ENCODE peak calls at places on chromosomes 11 and 22, in ten cellular contexts. One of them, this sample, is unnamed.

GRCh38 chr11:128152796-128153696 is 434.3 kb downstream of the ETS1 start:
- DNase-seq in PC-3: peak; percentile 78
- DNase-seq in stomach: no peak
- DNase-seq in stimulated activated CD8-positive, alpha-beta memory T cell treated with anti-CD3 and anti-CD28 coated beads, Interleukin-2, amount 100 ng/mL, for 48 hours: no peak
- DNase-seq in left cardiac atrium: no peak
- DNase-seq in stimulated activated CD4-positive, alpha-beta T cell treated with anti-CD3 and anti-CD28 coated beads, Interleukin-4, amount 100 ng/mL, for 4 hours: no peak
- DNase-seq in activated CD4-positive, CD25-positive, alpha-beta regulatory T cell: no peak
- DNase-seq in HFFc6: no peak
- DNase-seq in fibroblast of mammary gland: no peak
- DNase-seq in CD4-positive, alpha-beta T cell: no peak
- DNase-seq in this sample: no peak

GRCh38 chr11:86138958-86139357 is 70.1 kb upstream of the PICALM start:
- DNase-seq in PC-3: no peak
- DNase-seq in stomach: no peak
- DNase-seq in stimulated activated CD8-positive, alpha-beta memory T cell treated with anti-CD3 and anti-CD28 coated beads, Interleukin-2, amount 100 ng/mL, for 48 hours: no peak
- DNase-seq in left cardiac atrium: no peak
- DNase-seq in stimulated activated CD4-positive, alpha-beta T cell treated with anti-CD3 and anti-CD28 coated beads, Interleukin-4, amount 100 ng/mL, for 4 hours: no peak
- DNase-seq in activated CD4-positive, CD25-positive, alpha-beta regulatory T cell: no peak
- DNase-seq in HFFc6: no peak
- DNase-seq in fibroblast of mammary gland: no peak
- DNase-seq in CD4-positive, alpha-beta T cell: no peak
- DNase-seq in this sample: no peak

GRCh38 chr22:37195921-37196320 is 7.9 kb upstream of the C1QTNF6 start:
- DNase-seq in PC-3: peak; percentile 11
- DNase-seq in stomach: no peak
- DNase-seq in stimulated activated CD8-positive, alpha-beta memory T cell treated with anti-CD3 and anti-CD28 coated beads, Interleukin-2, amount 100 ng/mL, for 48 hours: no peak
- DNase-seq in left cardiac atrium: peak; percentile 37
- DNase-seq in stimulated activated CD4-positive, alpha-beta T cell treated with anti-CD3 and anti-CD28 coated beads, Interleukin-4, amount 100 ng/mL, for 4 hours: no peak
- DNase-seq in activated CD4-positive, CD25-positive, alpha-beta regulatory T cell: no peak
- DNase-seq in HFFc6: no peak
- DNase-seq in fibroblast of mammary gland: peak; percentile 65
- DNase-seq in CD4-positive, alpha-beta T cell: no peak
- DNase-seq in this sample: no peak

GRCh38 chr11:14350215-14350614 is 8.8 kb downstream of the RRAS2 start:
- DNase-seq in PC-3: no peak
- DNase-seq in stomach: no peak
- DNase-seq in stimulated activated CD8-positive, alpha-beta memory T cell treated with anti-CD3 and anti-CD28 coated beads, Interleukin-2, amount 100 ng/mL, for 48 hours: no peak
- DNase-seq in left cardiac atrium: no peak
- DNase-seq in stimulated activated CD4-positive, alpha-beta T cell treated with anti-CD3 and anti-CD28 coated beads, Interleukin-4, amount 100 ng/mL, for 4 hours: no peak
- DNase-seq in activated CD4-positive, CD25-positive, alpha-beta regulatory T cell: no peak
- DNase-seq in HFFc6: no peak
- DNase-seq in fibroblast of mammary gland: no peak
- DNase-seq in CD4-positive, alpha-beta T cell: no peak
- DNase-seq in this sample: no peak

GRCh38 chr11:6991227-6991626 is 28.9 kb downstream of the ZNF214 start:
- DNase-seq in PC-3: no peak
- DNase-seq in stomach: no peak
- DNase-seq in stimulated activated CD8-positive, alpha-beta memory T cell treated with anti-CD3 and anti-CD28 coated beads, Interleukin-2, amount 100 ng/mL, for 48 hours: no peak
- DNase-seq in left cardiac atrium: no peak
- DNase-seq in stimulated activated CD4-positive, alpha-beta T cell treated with anti-CD3 and anti-CD28 coated beads, Interleukin-4, amount 100 ng/mL, for 4 hours: no peak
- DNase-seq in activated CD4-positive, CD25-positive, alpha-beta regulatory T cell: no peak
- DNase-seq in HFFc6: no peak
- DNase-seq in fibroblast of mammary gland: no peak
- DNase-seq in CD4-positive, alpha-beta T cell: no peak
- DNase-seq in this sample: no peak

GRCh38 chr11:18524248-18524647 is 2.5 kb downstream of the TSG101 start:
- DNase-seq in PC-3: no peak
- DNase-seq in stomach: no peak
- DNase-seq in stimulated activated CD8-positive, alpha-beta memory T cell treated with anti-CD3 and anti-CD28 coated beads, Interleukin-2, amount 100 ng/mL, for 48 hours: no peak
- DNase-seq in left cardiac atrium: no peak
- DNase-seq in stimulated activated CD4-positive, alpha-beta T cell treated with anti-CD3 and anti-CD28 coated beads, Interleukin-4, amount 100 ng/mL, for 4 hours: no peak
- DNase-seq in activated CD4-positive, CD25-positive, alpha-beta regulatory T cell: no peak
- DNase-seq in HFFc6: no peak
- DNase-seq in fibroblast of mammary gland: no peak
- DNase-seq in CD4-positive, alpha-beta T cell: no peak
- DNase-seq in this sample: no peak

GRCh38 chr11:62569611-62570010 is 4.1 kb downstream of the EEF1G start:
- DNase-seq in PC-3: no peak
- DNase-seq in stomach: no peak
- DNase-seq in stimulated activated CD8-positive, alpha-beta memory T cell treated with anti-CD3 and anti-CD28 coated beads, Interleukin-2, amount 100 ng/mL, for 48 hours: no peak
- DNase-seq in left cardiac atrium: no peak
- DNase-seq in stimulated activated CD4-positive, alpha-beta T cell treated with anti-CD3 and anti-CD28 coated beads, Interleukin-4, amount 100 ng/mL, for 4 hours: no peak
- DNase-seq in activated CD4-positive, CD25-positive, alpha-beta regulatory T cell: no peak
- DNase-seq in HFFc6: no peak
- DNase-seq in fibroblast of mammary gland: no peak
- DNase-seq in CD4-positive, alpha-beta T cell: no peak
- DNase-seq in this sample: no peak

GRCh38 chr22:19687561-19688300 is 26.6 kb upstream of the SEPTIN5 start:
- DNase-seq in PC-3: no peak
- DNase-seq in stomach: no peak
- DNase-seq in stimulated activated CD8-positive, alpha-beta memory T cell treated with anti-CD3 and anti-CD28 coated beads, Interleukin-2, amount 100 ng/mL, for 48 hours: no peak
- DNase-seq in left cardiac atrium: peak; percentile 54
- DNase-seq in stimulated activated CD4-positive, alpha-beta T cell treated with anti-CD3 and anti-CD28 coated beads, Interleukin-4, amount 100 ng/mL, for 4 hours: no peak
- DNase-seq in activated CD4-positive, CD25-positive, alpha-beta regulatory T cell: no peak
- DNase-seq in HFFc6: no peak
- DNase-seq in fibroblast of mammary gland: no peak
- DNase-seq in CD4-positive, alpha-beta T cell: no peak
- DNase-seq in this sample: no peak

GRCh38 chr11:35525501-35526175 is at the start of gene PAMR1:
- DNase-seq in PC-3: no peak
- DNase-seq in stomach: peak; percentile 33
- DNase-seq in stimulated activated CD8-positive, alpha-beta memory T cell treated with anti-CD3 and anti-CD28 coated beads, Interleukin-2, amount 100 ng/mL, for 48 hours: peak; percentile 2
- DNase-seq in left cardiac atrium: peak; percentile 53
- DNase-seq in stimulated activated CD4-positive, alpha-beta T cell treated with anti-CD3 and anti-CD28 coated beads, Interleukin-4, amount 100 ng/mL, for 4 hours: no peak
- DNase-seq in activated CD4-positive, CD25-positive, alpha-beta regulatory T cell: no peak
- DNase-seq in HFFc6: peak; percentile 74
- DNase-seq in fibroblast of mammary gland: peak; percentile 82
- DNase-seq in CD4-positive, alpha-beta T cell: no peak
- DNase-seq in this sample: peak; percentile 15

GRCh38 chr11:34495724-34496377 is 17.7 kb downstream of the ELF5 start:
- DNase-seq in PC-3: peak; percentile 78
- DNase-seq in stomach: peak; percentile 73
- DNase-seq in stimulated activated CD8-positive, alpha-beta memory T cell treated with anti-CD3 and anti-CD28 coated beads, Interleukin-2, amount 100 ng/mL, for 48 hours: no peak
- DNase-seq in left cardiac atrium: no peak
- DNase-seq in stimulated activated CD4-positive, alpha-beta T cell treated with anti-CD3 and anti-CD28 coated beads, Interleukin-4, amount 100 ng/mL, for 4 hours: no peak
- DNase-seq in activated CD4-positive, CD25-positive, alpha-beta regulatory T cell: no peak
- DNase-seq in HFFc6: no peak
- DNase-seq in fibroblast of mammary gland: no peak
- DNase-seq in CD4-positive, alpha-beta T cell: no peak
- DNase-seq in this sample: no peak

This sample was measured in endothelial cell.